ENCODE peak calls at places on chromosomes 6 and 20, in ten cellular contexts. E, R, X, A, W, I, O, H, N and C are unnamed samples.

GRCh38 chr6:48032156-48032555 is 78.8 kb downstream of the PTCHD4 start:
- DNase-seq in E (no peak), R (no peak), X (peak; percentile 79), A (no peak), W (no peak), I (no peak), O (peak; percentile 96), H (peak; percentile 87), N (no peak), C (peak; percentile 86)

GRCh38 chr6:13711384-13711725 is 280 bp downstream of the RANBP9 start:
- DNase-seq in E (no peak), R (no peak), X (no peak), A (no peak), W (no peak), I (peak; percentile 94), O (no peak), H (no peak), N (no peak), C (no peak)

GRCh38 chr6:16758163-16758975 is 2.9 kb downstream of the ATXN1 start:
- DNase-seq in E (no peak), R (peak; percentile 27), X (peak; percentile 53), A (no peak), W (no peak), I (no peak), O (no peak), H (peak; percentile 9), N (no peak), C (no peak)

GRCh38 chr6:170134077-170135040 is 156.5 kb downstream of the DLL1 start:
- DNase-seq in E (no peak), R (no peak), X (no peak), A (peak; percentile 28), W (no peak), I (peak; percentile 71), O (no peak), H (no peak), N (peak; percentile 57), C (no peak)

GRCh38 chr6:128417698-128418097 is 102.7 kb downstream of the PTPRK start:
- DNase-seq in E (no peak), R (no peak), X (no peak), A (no peak), W (no peak), I (no peak), O (peak; percentile 15), H (no peak), N (no peak), C (no peak)

GRCh38 chr6:57013501-57013900 is 33.0 kb upstream of the KIAA1586 start:
- DNase-seq in E (no peak), R (no peak), X (peak; percentile 62), A (no peak), W (no peak), I (no peak), O (peak; percentile 89), H (peak; percentile 65), N (no peak), C (peak; percentile 83)

GRCh38 chr20:4781211-4781610 is 59.5 kb downstream of the PRND start:
- DNase-seq in E (no peak), R (no peak), X (no peak), A (no peak), W (no peak), I (no peak), O (no peak), H (no peak), N (no peak), C (no peak)

GRCh38 chr6:118968416-118968815 is 33.5 kb upstream of the MCM9 start:
- DNase-seq in E (no peak), R (no peak), X (peak; percentile 32), A (no peak), W (no peak), I (no peak), O (peak; percentile 61), H (peak; percentile 4), N (peak; percentile 12), C (no peak)

GRCh38 chr6:29602564-29603361 is 17.8 kb downstream of the OR2H2 start:
- DNase-seq in E (no peak), R (no peak), X (no peak), A (no peak), W (peak; percentile 46), I (no peak), O (peak; percentile 16), H (no peak), N (peak; percentile 43), C (no peak)
- TF ChIP-seq CTCF in E (no peak), R (no peak), X (peak; percentile 42), A (no peak), W (no peak), I (no peak), O (no peak), H (no peak), N (peak; percentile 47), C (peak; percentile 37)

GRCh38 chr6:157907651-157908050 is 74.0 kb upstream of the SYNJ2 start:
- DNase-seq in E (no peak), R (no peak), X (no peak), A (no peak), W (no peak), I (no peak), O (no peak), H (no peak), N (no peak), C (no peak)

GRCh38 chr6:157906537-157907061 is 75.1 kb upstream of the SYNJ2 start:
- DNase-seq in E (no peak), R (no peak), X (no peak), A (no peak), W (no peak), I (no peak), O (no peak), H (no peak), N (no peak), C (no peak)

GRCh38 chr6:157904999-157905398 is 76.7 kb upstream of the SYNJ2 start:
- DNase-seq in E (no peak), R (no peak), X (no peak), A (no peak), W (no peak), I (no peak), O (no peak), H (no peak), N (no peak), C (no peak)

GRCh38 chr6:157908369-157909281 is 73.0 kb upstream of the SYNJ2 start:
- DNase-seq in E (no peak), R (no peak), X (no peak), A (peak; percentile 25), W (peak; percentile 61), I (no peak), O (no peak), H (no peak), N (no peak), C (no peak)

GRCh38 chr6:157905590-157906337 is 75.9 kb upstream of the SYNJ2 start:
- DNase-seq in E (peak; percentile 14), R (no peak), X (no peak), A (no peak), W (no peak), I (no peak), O (peak; percentile 31), H (no peak), N (no peak), C (no peak)
- TF ChIP-seq CTCF in E (no peak), R (no peak), X (no peak), A (no peak), W (no peak), I (no peak), O (no peak), H (no peak), N (peak; percentile 16), C (no peak)

GRCh38 chr6:24489470-24489869 is at the start of gene GPLD1:
- DNase-seq in E (no peak), R (no peak), X (no peak), A (no peak), W (no peak), I (peak; percentile 9), O (no peak), H (no peak), N (no peak), C (no peak)

GRCh38 chr6:24493945-24494725 is 634 bp upstream of the ALDH5A1 start:
- DNase-seq in E (no peak), R (no peak), X (no peak), A (no peak), W (no peak), I (peak; percentile 10), O (no peak), H (no peak), N (no peak), C (no peak)

GRCh38 chr6:24489881-24490280 is 503 bp upstream of the GPLD1 start:
- DNase-seq in E (peak; percentile 38), R (no peak), X (no peak), A (no peak), W (no peak), I (no peak), O (no peak), H (peak; percentile 36), N (peak; percentile 44), C (no peak)

GRCh38 chr6:24494726-24495515 is at the start of gene ALDH5A1:
- DNase-seq in E (peak; percentile 61), R (peak; percentile 77), X (peak; percentile 39), A (peak; percentile 81), W (peak; percentile 87), I (peak; percentile 89), O (peak; percentile 27), H (peak; percentile 47), N (peak; percentile 83), C (peak; percentile 22)

GRCh38 chr6:24492475-24492874 is 2.3 kb upstream of the ALDH5A1 start:
- DNase-seq in E (no peak), R (peak; percentile 32), X (no peak), A (no peak), W (no peak), I (peak; percentile 51), O (no peak), H (no peak), N (no peak), C (no peak)
- TF ChIP-seq CTCF in E (no peak), R (peak; percentile 21), X (peak; percentile 51), A (no peak), W (no peak), I (no peak), O (peak; percentile 15), H (peak; percentile 46), N (peak; percentile 45), C (peak; percentile 8)

GRCh38 chr6:136290406-136291010 is 862 bp upstream of the BCLAF1 start:
- DNase-seq in E (peak; percentile 68), R (peak; percentile 72), X (peak; percentile 91), A (peak; percentile 70), W (peak; percentile 50), I (peak; percentile 84), O (peak; percentile 91), H (peak; percentile 77), N (peak; percentile 1), C (peak; percentile 48)

GRCh38 chr6:136289579-136290405 is at the start of gene BCLAF1:
- DNase-seq in E (peak; percentile 100), R (peak; percentile 100), X (peak; percentile 100), A (peak; percentile 100), W (peak; percentile 96), I (peak; percentile 100), O (peak; percentile 100), H (peak; percentile 98), N (peak; percentile 99), C (peak; percentile 96)

GRCh38 chr6:136288566-136289326 is 900 bp downstream of the BCLAF1 start:
- DNase-seq in E (peak; percentile 72), R (peak; percentile 81), X (peak; percentile 94), A (peak; percentile 77), W (peak; percentile 41), I (peak; percentile 90), O (peak; percentile 91), H (peak; percentile 96), N (peak; percentile 77), C (peak; percentile 91)

GRCh38 chr6:136284909-136285308 is 4.7 kb downstream of the BCLAF1 start:
- DNase-seq in E (no peak), R (no peak), X (peak; percentile 44), A (no peak), W (no peak), I (no peak), O (peak; percentile 66), H (peak; percentile 60), N (no peak), C (peak; percentile 39)

DNA sequence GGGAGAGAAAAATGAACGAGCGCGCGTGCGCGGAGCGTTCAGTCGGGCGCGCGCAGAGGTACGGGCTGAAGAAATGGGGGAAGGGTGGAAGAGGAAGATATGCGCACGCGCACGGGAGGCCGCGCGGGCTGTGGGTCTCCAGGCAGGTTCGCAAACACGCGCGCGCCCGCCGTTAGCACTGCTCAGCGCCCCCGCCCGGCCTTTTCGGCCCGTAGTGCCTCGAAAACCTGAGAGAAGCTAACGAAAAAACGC is 393 bp downstream of the BCLAF1 start:
- DNase-seq in E (peak; percentile 87), R (peak; percentile 93), X (peak; percentile 91), A (peak; percentile 93), W (peak; percentile 86), I (peak; percentile 96), O (peak; percentile 90), H (peak; percentile 83), N (peak; percentile 93), C (peak; percentile 77)
- TF ChIP-seq CTCF in E (peak; percentile 47), R (no peak), X (no peak), A (no peak), W (no peak), I (no peak), O (no peak), H (no peak), N (no peak), C (no peak)